ENCODE peak calls at places on chromosome 4, in five cellular contexts. F, M, A, H and Q are unnamed samples.

GRCh38 chr4:146334862-146335449 is 120.6 kb downstream of the REELD1 start:
- DNase-seq in F (no peak), A (no peak), M (no peak), H (no peak), Q (no peak)

GRCh38 chr4:52372747-52373146 is 286.4 kb downstream of the USP46 start:
- DNase-seq in F (no peak), A (no peak), M (no peak), H (no peak), Q (no peak)

GRCh38 chr4:53510316-53510715 is 81.0 kb downstream of the LNX1 start:
- DNase-seq in H (no peak), F (no peak), M (no peak), A (no peak), Q (no peak)

GRCh38 chr4:111618908-111619307 is 526.3 kb upstream of the FAM241A start:
- DNase-seq in F (no peak), A (peak), H (no peak), M (no peak), Q (no peak)

GRCh38 chr4:139740121-139740520 is 74.5 kb downstream of the MGST2 start:
- DNase-seq in A (peak), M (no peak), F (no peak), H (peak), Q (no peak)

GRCh38 chr4:85000343-85000742 is 33.9 kb upstream of the WDFY3 start:
- DNase-seq in M (no peak), F (no peak), H (no peak), A (no peak), Q (no peak)

GRCh38 chr4:173538148-173538902 is 8.3 kb upstream of the HAND2 start:
- DNase-seq in M (peak), F (no peak), H (no peak), A (no peak), Q (peak)

GRCh38 chr4:145734051-145734450 is 54.1 kb downstream of the C4orf51 start:
- DNase-seq in F (no peak), A (no peak), M (no peak), H (no peak), Q (no peak)

GRCh38 chr4:69714086-69714485 is 46.3 kb downstream of the SULT1B1 start:
- DNase-seq in M (no peak), F (no peak), H (no peak), A (no peak), Q (no peak)

GRCh38 chr4:168540086-168540864 is 43.4 kb downstream of the PALLD start:
- DNase-seq in M (no peak), H (peak), A (no peak), F (no peak), Q (no peak)

GRCh38 chr4:11367371-11367770 is 61.3 kb downstream of the HS3ST1 start:
- DNase-seq in M (no peak), H (peak), F (no peak), A (peak), Q (no peak)

GRCh38 chr4:154024097-154024496 is 235.2 kb upstream of the SFRP2 start:
- DNase-seq in H (no peak), A (no peak), F (peak), M (peak), Q (no peak)

GRCh38 chr4:158873795-158874359 is 105.1 kb downstream of the FNIP2 start:
- DNase-seq in M (no peak), F (no peak), A (peak), H (peak), Q (no peak)

GRCh38 chr4:139017861-139018260 is 2.3 kb downstream of the NOCT start:
- DNase-seq in F (no peak), H (no peak), A (no peak), M (no peak), Q (no peak)

GRCh38 chr4:140955528-140956094 is 177.7 kb downstream of the RNF150 start:
- DNase-seq in F (no peak), A (no peak), M (no peak), H (no peak), Q (no peak)

GRCh38 chr4:53478671-53479456 is 101.4 kb downstream of the FIP1L1 start:
- DNase-seq in H (peak), F (peak), M (no peak), A (no peak), Q (no peak)

GRCh38 chr4:137861682-137862081 is 329.4 kb upstream of the PCDH18 start:
- DNase-seq in H (peak), A (peak), M (no peak), F (peak), Q (no peak)

GRCh38 chr4:55363618-55364420 is 17.8 kb downstream of the SRD5A3 start:
- DNase-seq in H (no peak), F (no peak), A (no peak), M (no peak), Q (no peak)

GRCh38 chr4:2354127-2354526 is 64.3 kb downstream of the ZFYVE28 start:
- DNase-seq in H (no peak), A (no peak), M (peak), F (peak), Q (no peak)

GRCh38 chr4:83631066-83631465 is 95.2 kb downstream of the GPAT3 start:
- DNase-seq in F (no peak), H (no peak), A (peak), M (no peak), Q (no peak)

GRCh38 chr4:139734875-139735380 is 69.3 kb downstream of the MGST2 start:
- DNase-seq in A (peak), M (peak), F (no peak), H (no peak), Q (peak)

GRCh38 chr4:183532823-183533222 is 28.0 kb downstream of the ING2 start:
- DNase-seq in M (no peak), H (no peak), F (no peak), A (no peak), Q (no peak)

GRCh38 chr4:87543835-87544461 is 14.8 kb upstream of the SPARCL1 start:
- DNase-seq in A (peak), M (peak), F (peak), H (peak), Q (no peak)

GRCh38 chr4:89590102-89590501 is 246.9 kb downstream of the SNCA start:
- DNase-seq in F (no peak), H (no peak), M (no peak), A (no peak), Q (no peak)

GRCh38 chr4:23680616-23681518 is 209.0 kb downstream of the PPARGC1A start:
- DNase-seq in H (no peak), M (no peak), F (no peak), A (no peak), Q (no peak)

GRCh38 chr4:103370336-103370735 is 172.2 kb upstream of the CENPE start:
- DNase-seq in M (no peak), H (no peak), F (no peak), A (no peak), Q (no peak)

DNA sequence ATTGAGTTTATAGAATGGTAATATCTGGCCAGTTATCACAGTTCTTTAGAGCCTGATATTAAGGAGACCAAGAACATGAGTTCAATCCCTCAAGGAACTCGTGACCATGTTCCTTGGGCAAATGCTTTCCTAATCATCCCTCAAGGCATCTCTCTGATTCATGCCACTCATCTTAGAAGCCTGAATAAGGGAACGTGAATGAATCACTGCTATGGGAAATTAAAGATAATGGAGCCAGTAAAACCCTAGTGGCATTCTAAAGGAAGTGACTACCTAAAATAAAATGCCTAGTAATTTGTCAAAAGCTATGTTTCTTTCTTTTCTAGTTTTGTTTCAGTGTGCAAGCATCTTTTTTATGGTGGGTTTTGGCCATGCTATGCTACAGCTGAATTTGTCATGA is 1161.3 kb downstream of the C4orf33 start:
- DNase-seq in M (no peak), A (peak), F (no peak), H (peak), Q (no peak)
- TF ChIP-seq JUN in M (no peak), A (peak), F (no peak), H (no peak), Q (no peak)

GRCh38 chr4:151674804-151675290 is 86.0 kb downstream of the GATB start:
- DNase-seq in A (peak), M (peak), H (no peak), F (no peak), Q (peak)
- TF ChIP-seq JUN in A (no peak), M (no peak), H (no peak), F (no peak), Q (no peak)

GRCh38 chr4:22029803-22030202 is 81.2 kb upstream of the KCNIP4 start:
- DNase-seq in H (no peak), A (no peak), M (no peak), F (no peak), Q (no peak)
- TF ChIP-seq JUN in H (no peak), A (no peak), M (no peak), F (no peak), Q (no peak)

GRCh38 chr4:26524001-26524400 is 33.7 kb upstream of the CCKAR start:
- DNase-seq in F (no peak), A (no peak), M (no peak), H (no peak), Q (no peak)

GRCh38 chr4:26529479-26529878 is 39.2 kb upstream of the CCKAR start:
- DNase-seq in H (no peak), A (no peak), M (no peak), F (no peak), Q (no peak)

GRCh38 chr4:26522478-26522877 is 32.2 kb upstream of the CCKAR start:
- DNase-seq in F (no peak), M (no peak), H (no peak), A (no peak), Q (no peak)

GRCh38 chr4:26525136-26525535 is 34.9 kb upstream of the CCKAR start:
- DNase-seq in F (no peak), H (no peak), M (no peak), A (no peak), Q (no peak)

GRCh38 chr4:26525751-26526150 is 35.5 kb upstream of the CCKAR start:
- DNase-seq in H (no peak), A (no peak), F (no peak), M (no peak), Q (no peak)
- TF ChIP-seq JUN in H (no peak), A (no peak), F (no peak), M (no peak), Q (no peak)

DNA sequence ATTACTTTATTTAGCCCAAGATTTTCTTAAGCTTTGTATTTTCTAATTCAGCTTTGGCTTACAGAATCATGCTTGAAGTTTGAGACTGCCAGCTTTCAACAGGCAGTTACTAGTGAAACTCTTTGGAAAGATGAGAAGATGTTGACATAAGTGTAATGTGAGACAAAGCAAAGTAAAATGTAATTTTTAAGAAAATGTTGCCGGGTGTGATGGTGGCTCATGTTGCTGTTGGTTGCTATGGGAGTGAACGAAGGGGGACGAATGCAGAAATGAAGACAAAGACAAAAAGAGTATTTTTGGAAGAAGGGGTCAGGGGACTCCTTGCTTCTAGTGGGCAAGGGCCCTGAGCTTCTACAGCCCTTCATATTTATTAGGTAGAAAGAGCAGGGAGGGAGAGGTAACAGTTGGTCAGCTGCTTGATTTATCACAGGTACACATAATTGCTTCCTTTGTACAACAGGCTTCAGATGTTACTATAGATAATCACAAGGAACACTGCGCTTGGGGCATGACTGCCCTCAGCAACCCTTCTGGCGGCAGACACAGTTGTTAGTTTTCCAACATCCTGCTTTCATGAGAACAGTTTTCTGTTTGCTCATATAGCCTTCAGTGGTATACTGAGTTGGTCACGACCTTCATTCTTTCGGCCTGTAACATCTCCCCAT is 11.9 kb upstream of the UGDH start:
- DNase-seq in H (peak), F (no peak), A (no peak), M (no peak), Q (no peak)
- TF ChIP-seq JUN in H (no peak), F (no peak), A (no peak), M (no peak), Q (no peak)

GRCh38 chr4:43778187-43778915 is 670.3 kb downstream of the KCTD8 start:
- DNase-seq in A (no peak), M (no peak), H (no peak), F (no peak), Q (no peak)

GRCh38 chr4:43781125-43781524 is 667.5 kb downstream of the KCTD8 start:
- DNase-seq in A (no peak), M (no peak), H (no peak), F (no peak), Q (no peak)

GRCh38 chr4:43776371-43776770 is 672.2 kb downstream of the KCTD8 start:
- DNase-seq in A (peak), M (no peak), F (no peak), H (no peak), Q (no peak)
- TF ChIP-seq JUN in A (no peak), M (no peak), F (no peak), H (no peak), Q (no peak)

GRCh38 chr4:119785963-119786362 is 157.4 kb upstream of the PDE5A start:
- DNase-seq in A (peak), F (no peak), H (peak), M (peak), Q (no peak)
- TF ChIP-seq JUN in A (no peak), F (no peak), H (no peak), M (no peak), Q (no peak)

DNA sequence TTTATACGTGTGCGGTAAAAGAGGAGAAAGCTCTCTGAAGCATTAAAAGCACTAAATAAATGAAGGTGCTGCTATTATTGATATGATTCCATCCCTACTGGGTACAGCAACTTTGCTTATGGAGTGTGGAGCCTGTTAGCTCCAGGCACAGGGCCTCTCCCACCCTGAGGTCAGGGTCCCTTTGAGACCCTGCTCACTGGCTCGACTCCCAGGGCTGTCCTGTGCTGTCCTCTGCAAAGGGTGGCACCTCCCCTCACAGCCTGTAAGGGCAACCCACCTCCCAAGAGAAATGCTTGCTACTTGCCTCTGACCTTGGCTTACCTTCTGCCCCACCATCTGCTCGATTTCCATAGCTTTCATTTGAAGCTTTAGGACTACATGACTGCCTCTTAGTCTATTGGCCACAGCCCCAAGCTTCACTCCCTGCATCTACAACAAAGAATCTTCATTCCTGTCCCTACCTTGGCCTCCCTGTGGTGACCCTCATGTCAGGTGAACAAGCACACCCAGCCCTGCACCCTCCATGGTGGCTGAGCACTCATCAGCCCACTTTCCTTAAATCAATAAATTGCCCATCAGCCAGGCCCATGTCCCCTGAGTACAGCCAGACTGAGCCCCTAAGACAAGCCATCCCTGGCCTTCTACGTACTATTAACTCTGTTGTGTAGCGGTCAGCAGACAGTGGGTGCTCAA is 248.5 kb downstream of the HNRNPD start:
- DNase-seq in M (no peak), A (no peak), H (no peak), F (no peak), Q (no peak)
- TF ChIP-seq JUN in M (no peak), A (no peak), H (no peak), F (no peak), Q (no peak)